ENCODE peak calls at places on chromosomes 13 and 19, in eight cellular contexts. One of them, this sample, is unnamed.

GRCh38 chr19:42053037-42053935 is 16.7 kb downstream of the GRIK5 start:
- DNase-seq in mammary epithelial cell: peak
- DNase-seq in CD8-positive, alpha-beta memory T cell: no peak
- DNase-seq in Panc1: no peak
- DNase-seq in left ventricle myocardium inferior: no peak
- DNase-seq in heart left ventricle: no peak
- DNase-seq in colonic mucosa: no peak
- DNase-seq in A549: no peak
- DNase-seq in this sample: peak

GRCh38 chr13:33611016-33611805 is 206.7 kb upstream of the RFC3 start:
- DNase-seq in CD8-positive, alpha-beta memory T cell: no peak
- DNase-seq in Panc1: no peak
- DNase-seq in A549: no peak
- DNase-seq in heart left ventricle: peak
- DNase-seq in colonic mucosa: no peak
- DNase-seq in left ventricle myocardium inferior: peak
- DNase-seq in mammary epithelial cell: no peak
- DNase-seq in this sample: no peak

GRCh38 chr13:61170791-61171330 is 244.8 kb downstream of the PCDH20 start:
- DNase-seq in A549: no peak
- DNase-seq in Panc1: no peak
- DNase-seq in mammary epithelial cell: no peak
- DNase-seq in CD8-positive, alpha-beta memory T cell: no peak
- DNase-seq in left ventricle myocardium inferior: peak
- DNase-seq in colonic mucosa: no peak
- DNase-seq in heart left ventricle: no peak
- DNase-seq in this sample: no peak

GRCh38 chr13:46369506-46370268 is 17.4 kb downstream of the RUBCNL start:
- DNase-seq in mammary epithelial cell: peak
- DNase-seq in left ventricle myocardium inferior: no peak
- DNase-seq in Panc1: no peak
- DNase-seq in CD8-positive, alpha-beta memory T cell: no peak
- DNase-seq in colonic mucosa: no peak
- DNase-seq in A549: no peak
- DNase-seq in heart left ventricle: no peak
- DNase-seq in this sample: no peak

GRCh38 chr13:46603165-46603603 is 50.2 kb downstream of the LRCH1 start:
- DNase-seq in left ventricle myocardium inferior: no peak
- DNase-seq in heart left ventricle: no peak
- DNase-seq in A549: peak
- DNase-seq in Panc1: no peak
- DNase-seq in mammary epithelial cell: no peak
- DNase-seq in CD8-positive, alpha-beta memory T cell: no peak
- DNase-seq in colonic mucosa: peak
- DNase-seq in this sample: no peak

GRCh38 chr13:21964686-21965085 is 293.8 kb downstream of the FGF9 start:
- DNase-seq in mammary epithelial cell: no peak
- DNase-seq in A549: no peak
- DNase-seq in CD8-positive, alpha-beta memory T cell: no peak
- DNase-seq in heart left ventricle: no peak
- DNase-seq in colonic mucosa: no peak
- DNase-seq in Panc1: no peak
- DNase-seq in left ventricle myocardium inferior: no peak
- DNase-seq in this sample: no peak

GRCh38 chr13:52749446-52749845 is 9.8 kb upstream of the CNMD start:
- DNase-seq in colonic mucosa: no peak
- DNase-seq in A549: no peak
- DNase-seq in CD8-positive, alpha-beta memory T cell: no peak
- DNase-seq in mammary epithelial cell: no peak
- DNase-seq in heart left ventricle: no peak
- DNase-seq in left ventricle myocardium inferior: no peak
- DNase-seq in Panc1: no peak
- DNase-seq in this sample: no peak

GRCh38 chr13:21104199-21105019 is 43.0 kb upstream of the LATS2 start:
- DNase-seq in heart left ventricle: no peak
- DNase-seq in A549: no peak
- DNase-seq in colonic mucosa: no peak
- DNase-seq in left ventricle myocardium inferior: no peak
- DNase-seq in mammary epithelial cell: no peak
- DNase-seq in CD8-positive, alpha-beta memory T cell: no peak
- DNase-seq in Panc1: no peak
- DNase-seq in this sample: no peak

GRCh38 chr13:58298556-58299135 is 667.1 kb downstream of the PCDH17 start:
- DNase-seq in mammary epithelial cell: no peak
- DNase-seq in CD8-positive, alpha-beta memory T cell: no peak
- DNase-seq in heart left ventricle: no peak
- DNase-seq in left ventricle myocardium inferior: no peak
- DNase-seq in Panc1: no peak
- DNase-seq in A549: no peak
- DNase-seq in colonic mucosa: no peak
- DNase-seq in this sample: no peak

GRCh38 chr13:106145997-106146864 is 389.2 kb downstream of the EFNB2 start:
- DNase-seq in heart left ventricle: no peak
- DNase-seq in mammary epithelial cell: no peak
- DNase-seq in colonic mucosa: peak
- DNase-seq in Panc1: no peak
- DNase-seq in CD8-positive, alpha-beta memory T cell: no peak
- DNase-seq in A549: no peak
- DNase-seq in left ventricle myocardium inferior: no peak
- DNase-seq in this sample: no peak

GRCh38 chr19:13099073-13099999 is 3.3 kb downstream of the LYL1 start:
- DNase-seq in CD8-positive, alpha-beta memory T cell: peak
- DNase-seq in left ventricle myocardium inferior: peak
- DNase-seq in A549: no peak
- DNase-seq in Panc1: no peak
- DNase-seq in mammary epithelial cell: no peak
- DNase-seq in colonic mucosa: peak
- DNase-seq in heart left ventricle: peak
- DNase-seq in this sample: no peak

GRCh38 chr19:13102416-13102665 is 317 bp downstream of the LYL1 start:
- DNase-seq in colonic mucosa: no peak
- DNase-seq in mammary epithelial cell: no peak
- DNase-seq in left ventricle myocardium inferior: no peak
- DNase-seq in Panc1: no peak
- DNase-seq in CD8-positive, alpha-beta memory T cell: no peak
- DNase-seq in A549: no peak
- DNase-seq in heart left ventricle: no peak
- DNase-seq in this sample: no peak

GRCh38 chr19:13101590-13102415 is 855 bp downstream of the LYL1 start:
- DNase-seq in CD8-positive, alpha-beta memory T cell: no peak
- DNase-seq in A549: no peak
- DNase-seq in colonic mucosa: no peak
- DNase-seq in mammary epithelial cell: no peak
- DNase-seq in left ventricle myocardium inferior: no peak
- DNase-seq in heart left ventricle: no peak
- DNase-seq in Panc1: no peak
- DNase-seq in this sample: no peak

GRCh38 chr19:13100031-13100588 is 2.5 kb downstream of the LYL1 start:
- DNase-seq in A549: no peak
- DNase-seq in mammary epithelial cell: peak
- DNase-seq in colonic mucosa: no peak
- DNase-seq in CD8-positive, alpha-beta memory T cell: peak
- DNase-seq in heart left ventricle: no peak
- DNase-seq in left ventricle myocardium inferior: no peak
- DNase-seq in Panc1: no peak
- DNase-seq in this sample: no peak

DNA sequence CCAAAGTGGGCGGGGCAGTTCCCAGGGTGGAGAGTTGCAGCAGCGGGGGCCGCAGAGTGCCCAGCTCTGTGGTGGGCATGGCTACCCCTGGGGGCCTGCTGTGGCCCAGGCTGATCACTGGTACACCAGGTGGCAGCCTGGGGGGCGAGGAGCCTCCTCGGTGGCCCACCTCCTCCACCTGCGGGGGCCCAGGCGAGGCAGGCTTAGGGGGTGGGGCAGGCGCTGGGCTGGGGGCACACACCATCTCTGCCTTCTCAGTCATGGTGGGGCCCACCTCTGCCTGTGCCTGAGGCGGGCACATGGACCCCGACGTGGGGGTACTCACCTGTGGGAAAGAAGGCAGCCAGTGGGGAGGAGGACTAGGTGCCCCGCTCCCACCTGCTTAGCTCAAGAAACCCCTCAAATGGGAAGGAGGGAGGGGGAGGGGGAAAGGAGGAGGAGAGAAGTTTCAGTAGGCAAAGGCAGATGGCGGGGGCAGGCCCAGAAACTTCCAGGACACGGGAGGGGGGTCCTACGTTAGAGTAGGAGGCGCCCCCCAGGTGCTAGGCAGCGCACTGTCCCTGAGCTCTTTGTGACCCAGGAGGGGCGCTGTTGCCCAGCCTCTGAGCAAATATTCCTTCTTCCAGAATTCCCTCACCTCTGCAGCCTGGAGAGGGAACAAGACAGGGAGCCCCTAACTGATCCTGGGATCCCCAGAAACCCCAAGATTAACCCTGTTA is 1.6 kb downstream of the LYL1 start:
- DNase-seq in heart left ventricle: no peak
- DNase-seq in colonic mucosa: no peak
- DNase-seq in CD8-positive, alpha-beta memory T cell: no peak
- DNase-seq in Panc1: no peak
- DNase-seq in mammary epithelial cell: no peak
- DNase-seq in left ventricle myocardium inferior: no peak
- DNase-seq in A549: no peak
- DNase-seq in this sample: no peak
- H3K27ac ChIP-seq in heart left ventricle: peak
- H3K27ac ChIP-seq in colonic mucosa: no peak
- H3K27ac ChIP-seq in CD8-positive, alpha-beta memory T cell: peak
- H3K27ac ChIP-seq in Panc1: no peak
- H3K27ac ChIP-seq in mammary epithelial cell: no peak
- H3K27ac ChIP-seq in left ventricle myocardium inferior: peak
- H3K27ac ChIP-seq in A549: no peak
- H3K27ac ChIP-seq in this sample: no peak

GRCh38 chr13:39417131-39417530 is 185.9 kb downstream of the LHFPL6 start:
- DNase-seq in CD8-positive, alpha-beta memory T cell: no peak
- DNase-seq in colonic mucosa: no peak
- DNase-seq in Panc1: no peak
- DNase-seq in A549: no peak
- DNase-seq in mammary epithelial cell: no peak
- DNase-seq in left ventricle myocardium inferior: no peak
- DNase-seq in heart left ventricle: no peak
- DNase-seq in this sample: no peak

GRCh38 chr13:39415003-39415402 is 188.0 kb downstream of the LHFPL6 start:
- DNase-seq in mammary epithelial cell: no peak
- DNase-seq in colonic mucosa: no peak
- DNase-seq in Panc1: no peak
- DNase-seq in left ventricle myocardium inferior: no peak
- DNase-seq in A549: no peak
- DNase-seq in CD8-positive, alpha-beta memory T cell: no peak
- DNase-seq in heart left ventricle: no peak
- DNase-seq in this sample: no peak

GRCh38 chr13:39414339-39414738 is 188.7 kb downstream of the LHFPL6 start:
- DNase-seq in A549: no peak
- DNase-seq in colonic mucosa: no peak
- DNase-seq in heart left ventricle: no peak
- DNase-seq in CD8-positive, alpha-beta memory T cell: no peak
- DNase-seq in Panc1: no peak
- DNase-seq in mammary epithelial cell: no peak
- DNase-seq in left ventricle myocardium inferior: no peak
- DNase-seq in this sample: no peak

GRCh38 chr13:39417643-39418042 is 185.3 kb downstream of the LHFPL6 start:
- DNase-seq in heart left ventricle: no peak
- DNase-seq in CD8-positive, alpha-beta memory T cell: no peak
- DNase-seq in Panc1: no peak
- DNase-seq in left ventricle myocardium inferior: no peak
- DNase-seq in mammary epithelial cell: peak
- DNase-seq in A549: no peak
- DNase-seq in colonic mucosa: no peak
- DNase-seq in this sample: no peak

DNA sequence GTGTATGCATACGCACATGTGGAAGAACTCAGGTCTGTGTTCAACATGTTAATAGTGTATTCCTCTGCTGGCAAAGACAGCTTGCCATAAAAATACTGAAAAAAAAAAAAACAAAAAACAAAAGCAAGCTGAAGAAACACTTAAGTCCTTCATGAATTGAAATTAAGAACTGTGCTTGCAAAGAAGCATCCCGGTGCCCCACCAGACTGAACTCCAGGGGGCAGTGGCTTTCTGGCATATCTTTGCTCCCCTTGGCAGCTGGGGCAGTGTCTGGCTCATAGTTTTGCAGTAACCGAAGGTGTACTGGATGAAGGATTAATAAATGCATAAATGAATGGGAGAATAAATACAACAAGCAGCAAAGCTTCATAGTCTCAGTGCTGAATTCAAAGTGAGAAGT is 187.6 kb downstream of the LHFPL6 start:
- DNase-seq in left ventricle myocardium inferior: peak
- DNase-seq in mammary epithelial cell: peak
- DNase-seq in heart left ventricle: peak
- DNase-seq in A549: no peak
- DNase-seq in colonic mucosa: peak
- DNase-seq in Panc1: no peak
- DNase-seq in CD8-positive, alpha-beta memory T cell: no peak
- DNase-seq in this sample: no peak
- H3K27ac ChIP-seq in left ventricle myocardium inferior: peak
- H3K27ac ChIP-seq in mammary epithelial cell: no peak
- H3K27ac ChIP-seq in heart left ventricle: peak
- H3K27ac ChIP-seq in A549: no peak
- H3K27ac ChIP-seq in colonic mucosa: no peak
- H3K27ac ChIP-seq in Panc1: no peak
- H3K27ac ChIP-seq in CD8-positive, alpha-beta memory T cell: no peak
- H3K27ac ChIP-seq in this sample: no peak

DNA sequence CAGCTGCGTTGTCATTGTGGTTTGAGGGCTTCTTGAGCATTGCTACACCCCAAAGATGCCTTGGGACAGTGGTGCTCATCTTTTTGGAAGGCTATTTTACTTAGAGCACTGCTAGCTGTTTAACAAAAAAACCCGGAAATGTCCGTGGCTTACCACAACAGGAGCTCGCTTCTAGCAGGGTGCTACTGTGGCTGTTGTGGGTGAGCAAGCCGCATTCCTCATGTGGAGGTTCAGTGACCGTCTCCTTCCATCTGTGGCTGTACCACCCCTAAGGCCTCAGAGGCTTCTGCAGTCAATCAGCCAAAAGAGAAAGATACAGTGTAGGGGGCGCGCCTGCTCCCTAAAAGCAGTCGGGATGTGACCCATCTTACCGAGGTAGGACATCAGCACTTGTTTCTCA is 1004.2 kb downstream of the UQCRFS1 start:
- DNase-seq in left ventricle myocardium inferior: no peak
- DNase-seq in CD8-positive, alpha-beta memory T cell: no peak
- DNase-seq in heart left ventricle: no peak
- DNase-seq in A549: no peak
- DNase-seq in Panc1: no peak
- DNase-seq in colonic mucosa: no peak
- DNase-seq in mammary epithelial cell: no peak
- DNase-seq in this sample: no peak
- H3K27ac ChIP-seq in left ventricle myocardium inferior: no peak
- H3K27ac ChIP-seq in CD8-positive, alpha-beta memory T cell: no peak
- H3K27ac ChIP-seq in heart left ventricle: no peak
- H3K27ac ChIP-seq in A549: no peak
- H3K27ac ChIP-seq in Panc1: no peak
- H3K27ac ChIP-seq in colonic mucosa: no peak
- H3K27ac ChIP-seq in mammary epithelial cell: no peak
- H3K27ac ChIP-seq in this sample: no peak

DNA sequence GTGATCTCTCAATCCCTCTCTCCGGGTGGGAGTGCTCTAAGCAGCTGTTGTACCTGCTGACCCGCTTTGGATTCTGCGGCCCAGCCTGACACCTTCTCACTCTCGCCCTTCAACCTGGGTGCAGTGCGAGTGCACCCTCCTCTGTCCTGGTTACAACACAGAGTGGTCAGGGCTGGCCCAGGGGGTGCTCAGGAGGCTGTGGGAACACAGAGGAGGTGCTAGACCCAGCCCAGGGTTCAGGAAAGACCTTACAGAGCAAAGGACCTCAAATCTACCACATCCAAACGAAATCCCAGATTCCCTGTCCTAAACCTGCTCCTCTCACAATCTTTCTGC is 23.7 kb downstream of the ZNF175 start:
- DNase-seq in A549: no peak
- DNase-seq in left ventricle myocardium inferior: no peak
- DNase-seq in mammary epithelial cell: no peak
- DNase-seq in Panc1: no peak
- DNase-seq in colonic mucosa: no peak
- DNase-seq in heart left ventricle: no peak
- DNase-seq in CD8-positive, alpha-beta memory T cell: no peak
- DNase-seq in this sample: no peak
- H3K27ac ChIP-seq in A549: peak
- H3K27ac ChIP-seq in left ventricle myocardium inferior: peak
- H3K27ac ChIP-seq in mammary epithelial cell: no peak
- H3K27ac ChIP-seq in Panc1: no peak
- H3K27ac ChIP-seq in colonic mucosa: no peak
- H3K27ac ChIP-seq in heart left ventricle: peak
- H3K27ac ChIP-seq in CD8-positive, alpha-beta memory T cell: no peak
- H3K27ac ChIP-seq in this sample: no peak

This sample was measured in epithelial cell of prostate.